ENCODE peak calls at places on chromosomes 11 and 22, in five cellular contexts. C is GM12864, S is NCI-H1417, M is GM13977, N is HCT116. J is an unnamed sample.

GRCh38 chr22:37442537-37442936 is 15.3 kb upstream of the ELFN2 start:
- DNase-seq in C (no peak), S (no peak), M (peak), N (peak), J (no peak)

GRCh38 chr11:102187416-102188125 is 77.3 kb downstream of the YAP1 start:
- DNase-seq in C (no peak), S (no peak), M (no peak), N (no peak), J (no peak)

GRCh38 chr11:43852057-43852636 is 28.5 kb upstream of the ALKBH3 start:
- DNase-seq in C (peak), S (peak), M (peak), N (peak), J (peak)

GRCh38 chr22:45582955-45583320 is 80.3 kb downstream of the FBLN1 start:
- DNase-seq in C (no peak), S (no peak), M (no peak), N (no peak), J (no peak)

GRCh38 chr11:10041337-10041736 is 252.7 kb downstream of the SBF2 start:
- DNase-seq in C (no peak), S (no peak), M (no peak), N (no peak), J (no peak)

GRCh38 chr11:106127604-106128003 is 50.1 kb downstream of the AASDHPPT start:
- DNase-seq in C (no peak), S (no peak), M (no peak), N (no peak), J (no peak)

GRCh38 chr11:66413167-66413566 is 7.7 kb upstream of the NPAS4 start:
- DNase-seq in C (no peak), S (no peak), M (no peak), N (no peak), J (no peak)

GRCh38 chr22:33476206-33476605 is 418.0 kb upstream of the SYN3 start:
- DNase-seq in C (no peak), S (no peak), M (no peak), N (no peak), J (no peak)

GRCh38 chr11:70603064-70603755 is 204.9 kb downstream of the CTTN start:
- DNase-seq in C (no peak), S (no peak), M (no peak), N (no peak), J (no peak)

GRCh38 chr11:93614111-93614784 is 47.2 kb upstream of the CEP295 start:
- DNase-seq in C (no peak), S (peak), M (no peak), N (peak), J (no peak)

GRCh38 chr11:116603783-116604323 is 168.9 kb downstream of the BUD13 start:
- DNase-seq in C (no peak), S (no peak), M (no peak), N (no peak), J (no peak)

GRCh38 chr11:65112551-65113360 is 1.1 kb downstream of the TM7SF2 start:
- DNase-seq in C (no peak), S (peak), M (peak), N (no peak), J (no peak)

GRCh38 chr11:5291207-5291838 is 10.4 kb downstream of the OR51B4 start:
- DNase-seq in C (no peak), S (no peak), M (peak), N (peak), J (no peak)

GRCh38 chr11:120013325-120014250 is 124.3 kb downstream of the TRIM29 start:
- DNase-seq in C (no peak), S (no peak), M (peak), N (peak), J (no peak)

GRCh38 chr22:35838849-35839646 is 121.4 kb downstream of the APOL5 start:
- DNase-seq in C (no peak), S (peak), M (no peak), N (peak), J (no peak)

GRCh38 chr11:72821920-72822799 is 7.9 kb downstream of the ATG16L2 start:
- DNase-seq in C (peak), S (peak), M (peak), N (peak), J (no peak)

GRCh38 chr11:38476808-38477565 is 1879.0 kb upstream of the RAG2 start:
- DNase-seq in C (no peak), S (no peak), M (no peak), N (no peak), J (no peak)

GRCh38 chr11:6473481-6474422 is at the start of gene TRIM3:
- DNase-seq in C (no peak), S (peak), M (peak), N (peak), J (no peak)

GRCh38 chr11:3035333-3035732 is 21.9 kb downstream of the CARS1 start:
- DNase-seq in C (no peak), S (no peak), M (no peak), N (no peak), J (no peak)

GRCh38 chr11:107858217-107859070 is at the start of gene SLC35F2:
- DNase-seq in C (peak), S (peak), M (peak), N (peak), J (peak)

GRCh38 chr22:46600397-46600796 is 19.8 kb upstream of the GRAMD4 start:
- DNase-seq in C (no peak), S (no peak), M (no peak), N (no peak), J (no peak)

GRCh38 chr22:26393929-26394328 is 35.1 kb upstream of the ASPHD2 start:
- DNase-seq in C (no peak), S (no peak), M (no peak), N (no peak), J (no peak)